ENCODE peak calls at places on chromosomes 16 and 17, in six cellular contexts. J is heart right ventricle; M is dorsolateral prefrontal cortex; N is ovary; U is CD8-positive, alpha-beta T cell; W is fibroblast of mammary gland. A is an unnamed sample.

GRCh38 chr17:7982666-7983065 is 19.7 kb upstream of the GUCY2D start:
- DNase-seq in J (no peak), N (no peak), W (no peak), U (no peak), M (no peak), A (no peak)

GRCh38 chr16:84947996-84948854 is 63.1 kb downstream of the ZDHHC7 start:
- DNase-seq in J (no peak), W (no peak), N (no peak), U (no peak), M (no peak), A (no peak)

GRCh38 chr16:79165541-79165940 is 435.0 kb downstream of the MAF start:
- DNase-seq in N (no peak), J (no peak), U (no peak), M (no peak), W (no peak), A (no peak)

GRCh38 chr17:19248149-19248922 is 11.2 kb downstream of the EPN2 start:
- DNase-seq in N (no peak), U (no peak), W (no peak), J (no peak), M (no peak), A (no peak)

GRCh38 chr17:19728114-19728495 is 11.7 kb upstream of the SLC47A2 start:
- DNase-seq in J (peak; percentile 86), W (peak; percentile 75), N (peak; percentile 94), U (no peak), M (peak; percentile 83), A (peak; percentile 86)

GRCh38 chr17:78939615-78940014 is 14.4 kb upstream of the TIMP2 start:
- DNase-seq in U (no peak), N (no peak), W (no peak), M (no peak), J (no peak), A (no peak)

GRCh38 chr17:66542183-66542966 is 240.0 kb downstream of the PRKCA start:
- DNase-seq in N (no peak), W (peak; percentile 70), J (no peak), M (no peak), U (no peak), A (no peak)

GRCh38 chr17:58960068-58960467 is 146.6 kb downstream of the TRIM37 start:
- DNase-seq in M (no peak), U (no peak), N (no peak), J (no peak), W (peak; percentile 68), A (peak; percentile 28)

GRCh38 chr17:81064746-81065475 is 30.0 kb downstream of the BAIAP2 start:
- DNase-seq in J (no peak), M (peak; percentile 75), U (no peak), W (peak; percentile 79), N (no peak), A (no peak)

GRCh38 chr17:28857848-28858360 is 3.1 kb downstream of the ERAL1 start:
- DNase-seq in J (no peak), W (no peak), M (no peak), U (no peak), N (no peak), A (no peak)

GRCh38 chr16:65757064-65757463 is 609.4 kb upstream of the CDH5 start:
- DNase-seq in W (no peak), M (no peak), J (no peak), U (no peak), N (no peak), A (no peak)

GRCh38 chr17:28704219-28704858 is 7.3 kb downstream of the PROCA1 start:
- DNase-seq in M (no peak), N (no peak), J (no peak), U (no peak), W (no peak), A (no peak)

GRCh38 chr17:64682261-64683181 is 20.4 kb upstream of the SMURF2 start:
- DNase-seq in U (no peak), W (peak; percentile 51), N (no peak), J (no peak), M (no peak), A (no peak)
- TF ChIP-seq CTCF in U (no peak), W (no peak), N (no peak), J (no peak), M (no peak), A (no peak)

GRCh38 chr17:21014498-21014897 is 28.3 kb downstream of the USP22 start:
- DNase-seq in N (no peak), M (no peak), J (no peak), W (no peak), U (no peak), A (no peak)
- TF ChIP-seq CTCF in N (no peak), M (no peak), J (no peak), W (no peak), U (no peak), A (no peak)

DNA sequence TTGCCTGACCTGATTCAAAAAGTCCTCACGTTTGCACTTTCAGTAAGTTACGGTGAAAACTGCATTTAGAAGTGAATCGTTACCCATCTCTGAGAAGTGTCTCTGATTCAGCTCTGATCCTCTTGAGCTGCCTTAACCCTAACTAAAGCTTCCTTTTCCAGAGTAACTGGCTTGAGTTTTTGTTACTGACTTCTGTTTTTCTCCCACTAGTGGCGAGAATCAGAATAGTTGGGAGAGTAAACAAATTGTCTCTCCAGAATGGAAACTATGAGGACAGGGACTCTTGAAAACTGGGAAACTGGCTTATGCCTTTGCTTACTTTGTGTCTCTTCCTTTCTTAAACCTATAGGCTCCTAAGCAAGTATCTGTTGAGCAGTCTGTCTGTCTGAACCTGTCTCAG is 31.3 kb upstream of the KPNB1 start:
- DNase-seq in M (no peak), J (no peak), N (no peak), W (peak; percentile 12), U (no peak), A (no peak)
- TF ChIP-seq CTCF in M (no peak), J (no peak), N (no peak), W (peak; percentile 29), U (no peak), A (no peak)

DNA sequence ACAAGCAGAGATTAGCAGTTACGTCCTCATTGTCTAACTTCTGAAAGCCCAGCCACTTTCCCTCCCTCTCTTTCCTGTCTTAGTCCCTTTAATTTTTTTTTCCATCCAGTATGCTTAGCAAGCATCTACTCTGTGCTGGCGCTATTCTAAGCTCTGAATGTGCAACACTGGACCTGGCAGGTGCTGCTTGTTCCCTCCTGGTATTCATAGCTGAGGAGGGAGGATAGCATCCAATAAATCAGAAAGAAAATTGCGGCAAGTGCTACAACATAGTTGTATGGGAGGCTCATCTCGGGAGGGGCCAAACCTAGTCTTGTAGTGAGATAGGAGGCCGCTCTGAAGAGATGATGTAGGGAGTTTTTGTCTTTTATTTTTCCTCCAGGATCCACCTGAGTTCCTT is 457.3 kb upstream of the HSBP1 start:
- DNase-seq in N (no peak), J (no peak), M (no peak), U (no peak), W (no peak), A (no peak)
- TF ChIP-seq CTCF in N (no peak), J (no peak), M (no peak), U (no peak), W (no peak), A (no peak)

GRCh38 chr16:68085259-68086071 is at the start of gene NFATC3:
- DNase-seq in M (peak; percentile 99), N (peak; percentile 99), W (peak; percentile 92), U (peak; percentile 99), J (peak; percentile 99), A (peak; percentile 99)
- TF ChIP-seq CTCF in M (peak; percentile 12), N (peak; percentile 16), W (no peak), U (no peak), J (no peak), A (peak; percentile 25)

GRCh38 chr16:82675300-82675699 is 48.5 kb downstream of the CDH13 start:
- DNase-seq in W (no peak), M (no peak), U (no peak), J (no peak), N (no peak), A (no peak)

GRCh38 chr16:82668094-82668493 is 41.3 kb downstream of the CDH13 start:
- DNase-seq in J (no peak), M (no peak), U (no peak), N (no peak), W (no peak), A (no peak)

GRCh38 chr16:82672676-82673075 is 45.9 kb downstream of the CDH13 start:
- DNase-seq in W (no peak), M (no peak), U (no peak), J (no peak), N (no peak), A (no peak)

GRCh38 chr16:82667437-82667836 is 40.7 kb downstream of the CDH13 start:
- DNase-seq in M (no peak), J (no peak), U (no peak), W (no peak), N (no peak), A (no peak)

GRCh38 chr16:82671743-82672142 is 45.0 kb downstream of the CDH13 start:
- DNase-seq in J (no peak), N (no peak), W (no peak), U (no peak), M (no peak), A (no peak)
- TF ChIP-seq CTCF in J (no peak), N (no peak), W (peak; percentile 46), U (peak; percentile 29), M (no peak), A (no peak)

DNA sequence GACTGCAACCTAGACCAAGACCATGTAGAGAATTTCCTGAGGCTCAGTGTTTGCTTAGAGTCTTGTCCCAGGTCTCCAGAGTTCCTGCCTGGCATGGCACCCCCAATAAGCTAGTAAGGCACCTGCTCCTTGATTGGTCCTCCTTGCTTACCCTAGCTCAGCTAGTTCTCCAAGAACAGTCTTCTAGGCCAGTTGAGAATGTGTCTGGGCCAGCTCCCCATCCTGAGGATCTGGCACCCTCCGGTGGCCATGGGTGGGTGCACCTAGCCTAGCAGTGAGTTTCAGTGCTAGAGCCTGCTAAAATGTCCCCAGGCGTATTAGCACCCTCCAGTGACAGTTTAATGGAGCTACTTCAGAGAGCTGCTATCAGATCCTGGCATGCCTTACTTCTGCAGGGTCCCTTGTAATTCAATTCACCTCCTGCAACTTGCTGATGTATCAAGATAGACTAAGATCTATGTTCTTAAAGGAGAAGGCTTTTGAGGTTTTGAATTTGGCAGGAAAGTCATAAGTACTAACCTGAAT is 44.4 kb upstream of the MED13 start:
- DNase-seq in J (no peak), M (no peak), W (peak; percentile 77), N (peak; percentile 33), U (peak; percentile 10), A (peak; percentile 79)
- TF ChIP-seq CTCF in J (no peak), M (peak; percentile 25), W (peak; percentile 78), N (no peak), U (peak; percentile 21), A (peak; percentile 68)

GRCh38 chr17:73650147-73650546 is 5.9 kb upstream of the SDK2 start:
- DNase-seq in U (no peak), M (no peak), W (peak; percentile 43), N (no peak), J (no peak), A (no peak)
- TF ChIP-seq CTCF in U (no peak), M (peak; percentile 50), W (peak; percentile 53), N (no peak), J (peak; percentile 34), A (no peak)

DNA sequence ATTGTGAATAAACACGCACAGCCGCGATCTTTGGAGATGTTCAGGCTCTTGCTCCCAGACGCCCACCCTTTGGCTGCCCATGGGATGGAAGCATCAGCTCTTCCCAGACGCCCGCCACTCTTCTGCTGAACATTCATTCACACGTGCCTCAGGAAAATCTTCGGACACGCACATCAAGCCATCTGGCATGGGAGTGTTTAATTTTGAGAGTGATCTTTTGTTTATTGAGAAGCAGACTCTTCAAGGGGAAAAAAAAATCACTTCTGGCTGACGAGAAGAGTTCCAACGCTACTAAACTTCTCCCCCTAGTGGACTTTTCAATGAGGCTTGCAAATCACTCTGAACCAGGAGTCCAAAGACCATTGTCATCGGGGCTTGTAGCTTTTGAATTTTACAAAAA is 62.0 kb upstream of the NUDT7 start:
- DNase-seq in M (no peak), J (no peak), W (peak; percentile 56), N (no peak), U (no peak), A (no peak)
- TF ChIP-seq CTCF in M (peak; percentile 61), J (peak; percentile 52), W (peak; percentile 68), N (no peak), U (no peak), A (peak; percentile 27)